ENCODE peak calls at places on chromosomes 4 and X, in five cellular contexts. P, K, L, R and J are unnamed samples.

GRCh38 chr4:120070191-120070590 is 3.5 kb upstream of the MAD2L1 start:
- DNase-seq in P (no peak), K (no peak), L (no peak), R (no peak), J (no peak)

GRCh38 chr4:98092833-98093439 is 50.3 kb downstream of the STPG2 start:
- DNase-seq in P (peak; percentile 39), K (no peak), L (peak; percentile 40), R (no peak), J (no peak)

GRCh38 chrX:17553451-17553850 is 178.5 kb downstream of the NHS start:
- DNase-seq in P (no peak), K (peak; percentile 24), L (peak; percentile 41), R (peak; percentile 35), J (no peak)

GRCh38 chr4:177380730-177381287 is 61.4 kb downstream of the AGA start:
- DNase-seq in P (peak; percentile 48), K (no peak), L (peak; percentile 75), R (no peak), J (no peak)

GRCh38 chrX:42496239-42496638 is 281.7 kb downstream of the PPP1R2C start:
- DNase-seq in P (no peak), K (no peak), L (no peak), R (no peak), J (peak; percentile 50)

GRCh38 chr4:186724861-186725419 is 1.3 kb upstream of the FAT1 start:
- DNase-seq in P (peak; percentile 23), K (no peak), L (no peak), R (no peak), J (no peak)

GRCh38 chr4:113278324-113278934 is 229.0 kb downstream of the ANK2 start:
- DNase-seq in P (peak; percentile 89), K (no peak), L (peak; percentile 93), R (peak; percentile 41), J (no peak)

GRCh38 chr4:57182132-57182874 is 72.1 kb upstream of the IGFBP7 start:
- DNase-seq in P (no peak), K (no peak), L (no peak), R (peak; percentile 19), J (no peak)

GRCh38 chr4:170651786-170652185 is 562.0 kb upstream of the AADAT start:
- DNase-seq in P (no peak), K (peak; percentile 23), L (no peak), R (no peak), J (no peak)

GRCh38 chr4:46270986-46271596 is 118.8 kb downstream of the GABRA2 start:
- DNase-seq in P (peak; percentile 38), K (no peak), L (peak; percentile 48), R (no peak), J (no peak)

GRCh38 chr4:27087306-27088045 is 226.8 kb downstream of the STIM2 start:
- DNase-seq in P (no peak), K (no peak), L (peak; percentile 55), R (no peak), J (no peak)

GRCh38 chr4:124123181-124123580 is 589.4 kb downstream of the ANKRD50 start:
- DNase-seq in P (no peak), K (no peak), L (no peak), R (no peak), J (no peak)

GRCh38 chr4:109278594-109279031 is 23.8 kb downstream of the COL25A1 start:
- DNase-seq in P (no peak), K (no peak), L (no peak), R (no peak), J (no peak)

GRCh38 chrX:72069380-72070160 is 62.1 kb downstream of the RTL5 start:
- DNase-seq in P (no peak), K (no peak), L (no peak), R (no peak), J (no peak)

GRCh38 chr4:150078996-150079581 is 844 bp downstream of the DCLK2 start:
- DNase-seq in P (peak; percentile 43), K (no peak), L (peak; percentile 67), R (peak; percentile 52), J (no peak)

GRCh38 chrX:151754042-151754419 is 19.5 kb downstream of the CNGA2 start:
- DNase-seq in P (no peak), K (peak; percentile 37), L (no peak), R (no peak), J (peak; percentile 1)

GRCh38 chr4:120049732-120050494 is 16.7 kb downstream of the MAD2L1 start:
- DNase-seq in P (peak; percentile 88), K (no peak), L (peak; percentile 91), R (peak; percentile 81), J (no peak)

GRCh38 chr4:108433832-108434231 is 186.5 kb upstream of the RPL34 start:
- DNase-seq in P (peak; percentile 26), K (no peak), L (no peak), R (no peak), J (no peak)

GRCh38 chrX:27953161-27953560 is 28.1 kb downstream of the DCAF8L1 start:
- DNase-seq in P (no peak), K (no peak), L (no peak), R (no peak), J (no peak)

DNA sequence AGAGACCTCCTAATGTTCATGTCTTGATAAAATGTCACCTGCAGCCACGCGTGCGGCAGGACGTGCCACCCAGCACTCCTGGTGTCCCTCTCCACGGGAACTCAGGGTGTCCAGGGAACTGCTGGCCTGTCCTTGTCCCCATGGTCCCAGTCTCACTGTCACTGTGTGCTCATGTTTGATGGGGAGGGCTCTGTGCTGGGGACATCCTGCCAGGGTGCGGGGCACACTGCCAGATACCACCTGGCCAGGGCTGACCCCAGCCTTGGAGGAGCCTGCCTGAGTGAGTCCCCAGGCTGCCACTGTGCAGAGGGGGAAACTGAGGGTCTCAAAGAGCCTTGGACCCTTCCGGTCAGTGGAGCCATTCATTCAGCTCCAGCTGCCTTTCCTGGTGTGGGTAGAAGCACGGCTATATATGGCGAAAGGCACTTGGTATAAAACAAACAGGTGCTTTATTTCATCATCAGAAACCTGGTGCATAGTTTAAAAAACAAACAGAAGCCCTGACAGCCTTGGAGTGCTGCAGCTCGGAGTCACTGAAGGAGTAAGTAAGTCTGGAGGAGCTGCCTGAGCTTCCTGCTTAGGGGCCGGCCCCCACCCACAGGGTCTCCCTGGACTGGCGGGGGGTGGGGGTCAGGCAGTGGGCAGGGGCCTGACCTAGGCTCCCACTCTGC is 32.9 kb downstream of the NOP14 start:
- DNase-seq in P (peak; percentile 31), K (no peak), L (no peak), R (peak; percentile 15), J (no peak)
- H3K4me3 ChIP-seq in P (no peak overlapping the region), K (no peak overlapping the region), L (no peak overlapping the region), R (no peak overlapping the region), J (no peak overlapping the region)

DNA sequence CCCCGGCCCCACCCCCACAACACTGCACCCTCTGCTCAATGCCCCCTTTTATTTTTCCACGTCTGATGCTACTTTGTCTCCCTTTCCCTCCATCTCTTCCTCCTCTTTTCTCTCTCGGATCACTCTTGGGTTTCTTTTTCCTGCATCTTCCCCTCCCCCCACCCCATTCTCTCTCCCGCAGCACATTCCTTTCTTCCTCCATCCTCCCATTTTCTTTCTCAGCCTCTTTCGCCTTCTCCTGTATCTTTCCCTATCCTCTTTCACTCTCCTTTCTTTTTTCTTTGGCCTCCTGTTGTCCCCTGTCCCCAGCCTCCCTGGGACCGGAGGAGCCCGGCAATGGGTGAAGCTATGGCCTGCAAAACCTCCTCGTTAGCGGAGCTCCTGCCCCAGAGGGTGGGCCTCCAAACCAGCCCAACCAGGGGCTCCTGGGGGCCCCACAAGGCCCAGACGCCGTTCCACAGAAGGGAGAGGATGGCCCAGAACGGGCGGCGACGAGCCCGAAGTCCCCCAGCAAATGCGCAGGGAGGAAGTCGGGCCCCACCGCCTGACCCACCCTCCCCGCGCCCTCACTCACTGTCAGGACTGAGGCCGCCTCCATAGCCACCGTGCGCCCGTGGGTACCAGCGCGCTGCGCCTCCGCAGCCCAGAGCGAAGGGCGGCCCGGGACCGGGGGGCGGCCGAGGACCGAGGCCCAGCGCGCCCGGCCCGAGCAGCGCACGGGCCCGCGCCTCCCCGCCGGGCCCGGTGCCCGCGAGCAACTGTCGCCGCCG is 807 bp downstream of the HMX1 start:
- DNase-seq in P (no peak), K (no peak), L (peak; percentile 54), R (no peak), J (no peak)
- H3K4me3 ChIP-seq in P (no peak overlapping the region), K (no peak overlapping the region), L (peak overlapping the region; percentile 47), R (no peak overlapping the region), J (no peak overlapping the region)

GRCh38 chr4:54099287-54099958 is 540 bp upstream of the GSX2 start:
- DNase-seq in P (no peak), K (no peak), L (peak; percentile 67), R (no peak), J (no peak)

GRCh38 chr4:54101190-54102041 is 1.5 kb downstream of the GSX2 start:
- DNase-seq in P (no peak), K (no peak), L (peak; percentile 55), R (no peak), J (no peak)

GRCh38 chr4:54102747-54103146 is 2.8 kb downstream of the GSX2 start:
- DNase-seq in P (no peak), K (no peak), L (no peak), R (no peak), J (no peak)

GRCh38 chr4:54099959-54100606 is at the start of gene GSX2:
- DNase-seq in P (no peak), K (no peak), L (peak; percentile 62), R (no peak), J (no peak)

DNA sequence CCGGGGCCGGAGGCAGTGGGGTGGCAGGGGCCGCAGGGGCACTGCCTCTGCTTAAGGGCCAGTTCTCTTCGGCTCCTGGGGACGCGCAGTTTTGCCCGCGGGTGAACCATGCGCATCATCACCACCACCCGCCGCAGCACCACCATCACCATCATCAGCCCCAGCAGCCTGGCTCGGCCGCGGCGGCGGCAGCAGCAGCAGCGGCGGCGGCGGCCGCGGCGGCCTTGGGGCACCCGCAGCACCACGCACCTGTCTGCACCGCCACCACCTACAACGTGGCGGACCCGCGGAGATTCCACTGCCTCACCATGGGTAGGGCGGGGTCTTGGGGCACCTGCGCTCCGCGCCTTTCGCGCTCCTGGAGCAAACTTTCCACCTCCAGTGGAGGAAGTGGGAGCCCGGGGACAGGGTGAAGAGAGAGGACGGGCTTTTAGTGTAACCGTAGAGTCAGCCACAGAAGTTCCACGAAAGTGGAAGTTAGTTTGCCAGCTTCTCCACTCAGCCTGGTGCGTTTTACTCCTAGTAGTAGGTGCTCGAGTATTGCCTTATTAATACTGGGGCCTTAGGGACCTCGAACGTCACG is 735 bp downstream of the GSX2 start:
- DNase-seq in P (no peak), K (no peak), L (peak; percentile 39), R (no peak), J (no peak)
- H3K4me3 ChIP-seq in P (no peak overlapping the region), K (peak overlapping the region; percentile 50), L (peak overlapping the region; percentile 62), R (no peak overlapping the region), J (peak overlapping the region; percentile 36)

GRCh38 chrX:107675365-107675654 is 47.0 kb downstream of the PRPS1 start:
- DNase-seq in P (no peak), K (no peak), L (no peak), R (no peak), J (no peak)
- H3K4me3 ChIP-seq in P (no peak overlapping the region), K (no peak overlapping the region), L (no peak overlapping the region), R (no peak overlapping the region), J (no peak overlapping the region)